ENCODE peak calls at places on chromosome 11, in eight cellular contexts. P, C, W, J, B, F, A and T are unnamed samples.

GRCh38 chr11:120182790-120183491 is 27.9 kb upstream of the OAF start:
- DNase-seq in P (peak; percentile 62), C (peak; percentile 27), W (no peak), J (peak; percentile 77), B (no peak), F (peak; percentile 37), A (peak; percentile 34), T (no peak)

GRCh38 chr11:115398333-115398732 is 105.9 kb downstream of the CADM1 start:
- DNase-seq in P (no peak), C (no peak), W (no peak), J (no peak), B (no peak), F (no peak), A (no peak), T (no peak)

GRCh38 chr11:12269104-12269441 is 108.3 kb upstream of the PARVA start:
- DNase-seq in P (no peak), C (peak; percentile 63), W (no peak), J (no peak), B (no peak), F (peak; percentile 53), A (peak; percentile 80), T (peak; percentile 71)

GRCh38 chr11:114354076-114354475 is 46.2 kb downstream of the C11orf71 start:
- DNase-seq in P (no peak), C (peak; percentile 98), W (no peak), J (no peak), B (peak; percentile 95), F (no peak), A (no peak), T (no peak)

GRCh38 chr11:95684701-95685100 is 104.9 kb downstream of the FAM76B start:
- DNase-seq in P (no peak), C (no peak), W (no peak), J (no peak), B (no peak), F (no peak), A (no peak), T (no peak)

GRCh38 chr11:75338516-75339218 is 12.8 kb downstream of the ARRB1 start:
- DNase-seq in P (no peak), C (peak; percentile 43), W (no peak), J (no peak), B (no peak), F (no peak), A (no peak), T (no peak)

GRCh38 chr11:10659339-10660216 is 34.0 kb downstream of the IRAG1 start:
- DNase-seq in P (peak; percentile 50), C (peak; percentile 67), W (no peak), J (no peak), B (no peak), F (peak; percentile 73), A (peak; percentile 77), T (no peak)

GRCh38 chr11:9002920-9003572 is 755 bp downstream of the NRIP3 start:
- DNase-seq in P (no peak), C (no peak), W (no peak), J (no peak), B (no peak), F (no peak), A (no peak), T (no peak)

GRCh38 chr11:15006139-15006759 is 34.1 kb upstream of the CALCA start:
- DNase-seq in P (no peak), C (peak; percentile 61), W (peak; percentile 4), J (no peak), B (peak; percentile 15), F (no peak), A (no peak), T (no peak)

GRCh38 chr11:102010776-102011500 is 36.3 kb upstream of the CFAP300 start:
- DNase-seq in P (peak; percentile 70), C (peak; percentile 95), W (no peak), J (no peak), B (peak; percentile 58), F (peak; percentile 84), A (peak; percentile 81), T (peak; percentile 27)

GRCh38 chr11:134019500-134019899 is 49.4 kb upstream of the JAM3 start:
- DNase-seq in P (no peak), C (no peak), W (no peak), J (no peak), B (no peak), F (no peak), A (no peak), T (no peak)

GRCh38 chr11:64299847-64300648 is at the start of gene CATSPERZ:
- DNase-seq in P (no peak), C (no peak), W (no peak), J (no peak), B (no peak), F (no peak), A (no peak), T (no peak)

GRCh38 chr11:126383301-126384052 is 28.0 kb downstream of the ST3GAL4 start:
- DNase-seq in P (no peak), C (no peak), W (no peak), J (no peak), B (no peak), F (no peak), A (no peak), T (no peak)

GRCh38 chr11:65503923-65504670 is 5.3 kb downstream of the MALAT1 start:
- DNase-seq in P (no peak), C (peak; percentile 37), W (no peak), J (no peak), B (no peak), F (no peak), A (no peak), T (peak; percentile 29)

GRCh38 chr11:65506316-65506769 is 7.5 kb downstream of the MALAT1 start:
- DNase-seq in P (no peak), C (no peak), W (no peak), J (no peak), B (no peak), F (no peak), A (no peak), T (no peak)

GRCh38 chr11:65504671-65505433 is 6.0 kb downstream of the MALAT1 start:
- DNase-seq in P (no peak), C (peak; percentile 21), W (no peak), J (no peak), B (no peak), F (no peak), A (no peak), T (no peak)

GRCh38 chr11:65506770-65507485 is 8.1 kb downstream of the MALAT1 start:
- DNase-seq in P (peak; percentile 59), C (peak; percentile 93), W (peak; percentile 88), J (peak; percentile 52), B (no peak), F (no peak), A (no peak), T (peak; percentile 75)

DNA sequence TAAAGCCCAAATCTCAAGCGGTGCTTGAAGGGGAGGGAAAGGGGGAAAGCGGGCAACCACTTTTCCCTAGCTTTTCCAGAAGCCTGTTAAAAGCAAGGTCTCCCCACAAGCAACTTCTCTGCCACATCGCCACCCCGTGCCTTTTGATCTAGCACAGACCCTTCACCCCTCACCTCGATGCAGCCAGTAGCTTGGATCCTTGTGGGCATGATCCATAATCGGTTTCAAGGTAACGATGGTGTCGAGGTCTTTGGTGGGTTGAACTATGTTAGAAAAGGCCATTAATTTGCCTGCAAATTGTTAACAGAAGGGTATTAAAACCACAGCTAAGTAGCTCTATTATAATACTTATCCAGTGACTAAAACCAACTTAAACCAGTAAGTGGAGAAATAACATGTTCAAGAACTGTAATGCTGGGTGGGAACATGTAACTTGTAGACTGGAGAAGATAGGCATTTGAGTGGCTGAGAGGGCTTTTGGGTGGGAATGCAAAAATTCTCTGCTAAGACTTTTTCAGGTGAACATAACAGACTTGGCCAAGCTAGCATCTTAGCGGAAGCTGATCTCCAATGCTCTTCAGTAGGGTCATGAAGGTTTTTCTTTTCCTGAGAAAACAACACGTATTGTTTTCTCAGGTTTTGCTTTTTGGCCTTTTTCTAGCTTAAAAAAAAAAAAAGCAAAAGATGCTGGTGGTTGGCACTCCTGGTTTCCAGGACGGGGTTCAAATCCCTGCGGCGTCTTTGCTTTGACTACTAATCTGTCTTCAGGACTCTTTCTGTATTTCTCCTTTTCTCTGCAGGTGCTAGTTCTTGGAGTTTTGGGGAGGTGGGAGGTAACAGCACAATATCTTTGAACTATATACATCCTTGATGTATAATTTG is 6.8 kb downstream of the MALAT1 start:
- DNase-seq in P (no peak), C (peak; percentile 48), W (no peak), J (no peak), B (no peak), F (no peak), A (no peak), T (peak; percentile 45)
- H3K4me3 ChIP-seq in P (peak overlapping the region; percentile 92), C (peak overlapping the region; percentile 98), W (peak overlapping the region; percentile 71), J (no peak overlapping the region), B (peak overlapping the region; percentile 2), F (peak overlapping the region; percentile 50), A (peak overlapping the region; percentile 34), T (peak overlapping the region; percentile 88)

GRCh38 chr11:36558511-36559413 is 9.0 kb upstream of the RAG1 start:
- DNase-seq in P (no peak), C (no peak), W (no peak), J (no peak), B (no peak), F (no peak), A (no peak), T (no peak)
- H3K4me3 ChIP-seq in P (no peak overlapping the region), C (no peak overlapping the region), W (no peak overlapping the region), J (no peak overlapping the region), B (no peak overlapping the region), F (no peak overlapping the region), A (no peak overlapping the region), T (no peak overlapping the region)

DNA sequence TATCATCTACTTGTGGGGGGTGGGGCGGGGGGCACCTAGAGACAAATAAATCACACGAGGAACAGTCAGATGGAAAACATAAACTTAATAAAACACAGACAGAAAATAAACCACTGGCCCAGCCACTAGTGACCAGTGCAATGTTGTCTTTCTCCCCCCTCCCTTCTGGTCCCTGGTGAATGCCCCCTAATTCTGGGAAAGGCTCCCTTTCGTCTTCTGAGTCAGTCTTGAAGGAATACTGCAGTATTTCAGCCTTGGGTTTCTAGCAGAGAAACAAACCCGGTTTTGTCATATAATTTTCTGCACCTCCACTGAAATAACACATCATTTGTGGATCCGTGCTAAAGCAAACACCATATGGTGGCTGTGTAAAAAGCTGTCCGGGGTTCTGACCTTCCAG is 101.7 kb downstream of the ABTB2 start:
- DNase-seq in P (no peak), C (no peak), W (no peak), J (no peak), B (no peak), F (no peak), A (no peak), T (no peak)
- H3K4me3 ChIP-seq in P (no peak overlapping the region), C (no peak overlapping the region), W (no peak overlapping the region), J (no peak overlapping the region), B (no peak overlapping the region), F (no peak overlapping the region), A (no peak overlapping the region), T (no peak overlapping the region)

DNA sequence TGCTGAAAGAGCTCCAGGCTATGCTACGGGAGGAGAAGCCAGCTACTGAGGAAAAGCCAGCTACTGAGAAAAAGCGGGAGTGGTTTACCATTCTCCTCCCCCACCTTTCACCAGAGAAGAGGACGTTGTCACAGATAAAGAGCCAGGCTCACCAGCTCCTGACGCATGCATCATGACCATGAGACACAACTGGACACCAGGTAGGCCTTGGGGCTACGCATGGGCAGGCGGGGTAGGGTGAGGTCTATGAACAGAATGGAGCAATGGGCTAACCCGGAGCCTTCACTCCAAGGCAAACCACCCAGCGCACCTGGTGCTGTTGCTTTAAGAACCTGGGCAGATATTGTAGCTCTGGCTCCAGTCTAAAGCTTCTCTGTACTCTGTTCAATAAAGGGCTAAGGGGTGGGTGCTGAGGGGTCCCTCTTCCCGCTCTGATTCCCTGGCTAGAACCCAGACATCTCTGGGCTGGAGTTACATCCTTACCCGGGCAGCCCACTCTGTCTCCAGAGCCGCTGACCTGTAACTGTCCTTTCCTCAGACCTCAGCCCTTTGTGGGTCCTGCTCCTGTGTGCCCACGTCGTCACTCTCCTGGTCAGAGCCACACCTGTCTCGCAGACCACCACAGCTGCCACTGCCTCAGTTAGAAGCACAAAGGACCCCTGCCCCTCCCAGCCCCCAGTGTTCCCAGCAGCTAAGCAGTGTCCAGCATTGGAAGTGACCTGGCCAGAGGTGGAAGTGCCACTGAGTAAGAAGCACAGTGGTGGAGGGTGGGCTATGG is 1.3 kb downstream of the IL18BP start:
- DNase-seq in P (no peak), C (no peak), W (no peak), J (no peak), B (no peak), F (no peak), A (no peak), T (no peak)
- H3K4me3 ChIP-seq in P (peak overlapping the region; percentile 41), C (no peak overlapping the region), W (no peak overlapping the region), J (no peak overlapping the region), B (no peak overlapping the region), F (peak overlapping the region; percentile 33), A (no peak overlapping the region), T (no peak overlapping the region)